ENCODE peak calls at places on chromosomes 11 and 22, in six cellular contexts. One of them, this sample, is unnamed.

GRCh38 chr11:36352919-36353318 is 56.8 kb downstream of the PRR5L start:
- DNase-seq in astrocyte of the spinal cord: no peak
- DNase-seq in neural crest cell: no peak
- DNase-seq in brain microvascular endothelial cell: no peak
- DNase-seq in IMR-90: no peak
- DNase-seq in cardiac muscle cell: no peak
- DNase-seq in this sample: peak; percentile 45

GRCh38 chr11:40877256-40877655 is 582.2 kb downstream of the LRRC4C start:
- DNase-seq in astrocyte of the spinal cord: no peak
- DNase-seq in neural crest cell: no peak
- DNase-seq in brain microvascular endothelial cell: no peak
- DNase-seq in IMR-90: no peak
- DNase-seq in cardiac muscle cell: no peak
- DNase-seq in this sample: no peak

GRCh38 chr11:131195801-131196517 is 174.5 kb upstream of the NTM start:
- DNase-seq in astrocyte of the spinal cord: peak; percentile 37
- DNase-seq in neural crest cell: no peak
- DNase-seq in brain microvascular endothelial cell: peak; percentile 2
- DNase-seq in IMR-90: peak; percentile 25
- DNase-seq in cardiac muscle cell: peak; percentile 64
- DNase-seq in this sample: no peak

GRCh38 chr22:27124336-27125023 is 467.1 kb downstream of the MIAT start:
- DNase-seq in astrocyte of the spinal cord: no peak
- DNase-seq in neural crest cell: no peak
- DNase-seq in brain microvascular endothelial cell: no peak
- DNase-seq in IMR-90: no peak
- DNase-seq in cardiac muscle cell: no peak
- DNase-seq in this sample: no peak

GRCh38 chr11:17208257-17208999 is 642 bp upstream of the PIK3C2A start:
- DNase-seq in astrocyte of the spinal cord: peak; percentile 79
- DNase-seq in neural crest cell: no peak
- DNase-seq in brain microvascular endothelial cell: peak; percentile 50
- DNase-seq in IMR-90: peak; percentile 59
- DNase-seq in cardiac muscle cell: peak; percentile 68
- DNase-seq in this sample: no peak

GRCh38 chr11:94595061-94595460 is 27.9 kb downstream of the PIWIL4 start:
- DNase-seq in astrocyte of the spinal cord: no peak
- DNase-seq in neural crest cell: no peak
- DNase-seq in brain microvascular endothelial cell: no peak
- DNase-seq in IMR-90: no peak
- DNase-seq in cardiac muscle cell: no peak
- DNase-seq in this sample: no peak

GRCh38 chr22:23754220-23754919 is at the start of gene VPREB3:
- DNase-seq in astrocyte of the spinal cord: no peak
- DNase-seq in neural crest cell: no peak
- DNase-seq in brain microvascular endothelial cell: no peak
- DNase-seq in IMR-90: no peak
- DNase-seq in cardiac muscle cell: no peak
- DNase-seq in this sample: no peak

GRCh38 chr22:29205260-29205597 is 467 bp upstream of the EMID1 start:
- DNase-seq in astrocyte of the spinal cord: no peak
- DNase-seq in neural crest cell: no peak
- DNase-seq in brain microvascular endothelial cell: no peak
- DNase-seq in IMR-90: no peak
- DNase-seq in cardiac muscle cell: no peak
- DNase-seq in this sample: no peak

GRCh38 chr22:19765477-19766234 is 5.1 kb downstream of the TBX1 start:
- DNase-seq in astrocyte of the spinal cord: no peak
- DNase-seq in neural crest cell: no peak
- DNase-seq in brain microvascular endothelial cell: no peak
- DNase-seq in IMR-90: no peak
- DNase-seq in cardiac muscle cell: peak; percentile 29
- DNase-seq in this sample: peak; percentile 26

GRCh38 chr11:130181295-130182272 is 22.0 kb downstream of the ST14 start:
- DNase-seq in astrocyte of the spinal cord: peak; percentile 20
- DNase-seq in neural crest cell: no peak
- DNase-seq in brain microvascular endothelial cell: peak; percentile 67
- DNase-seq in IMR-90: peak; percentile 83
- DNase-seq in cardiac muscle cell: peak; percentile 67
- DNase-seq in this sample: no peak

GRCh38 chr11:66891849-66892660 is 35.2 kb downstream of the LRFN4 start:
- DNase-seq in astrocyte of the spinal cord: peak; percentile 94
- DNase-seq in neural crest cell: no peak
- DNase-seq in brain microvascular endothelial cell: peak; percentile 96
- DNase-seq in IMR-90: peak; percentile 99
- DNase-seq in cardiac muscle cell: peak; percentile 85
- DNase-seq in this sample: no peak

GRCh38 chr11:67351275-67352005 is 1.9 kb downstream of the POLD4 start:
- DNase-seq in astrocyte of the spinal cord: peak; percentile 78
- DNase-seq in neural crest cell: peak; percentile 44
- DNase-seq in brain microvascular endothelial cell: no peak
- DNase-seq in IMR-90: peak; percentile 80
- DNase-seq in cardiac muscle cell: peak; percentile 86
- DNase-seq in this sample: peak; percentile 67

GRCh38 chr11:17414317-17414737 is 25.9 kb upstream of the KCNJ11 start:
- DNase-seq in astrocyte of the spinal cord: no peak
- DNase-seq in neural crest cell: no peak
- DNase-seq in brain microvascular endothelial cell: no peak
- DNase-seq in IMR-90: no peak
- DNase-seq in cardiac muscle cell: no peak
- DNase-seq in this sample: no peak

GRCh38 chr22:21796863-21797262 is 61.3 kb upstream of the YPEL1 start:
- DNase-seq in astrocyte of the spinal cord: no peak
- DNase-seq in neural crest cell: no peak
- DNase-seq in brain microvascular endothelial cell: no peak
- DNase-seq in IMR-90: no peak
- DNase-seq in cardiac muscle cell: no peak
- DNase-seq in this sample: no peak

GRCh38 chr11:2562181-2562581 is 117.4 kb downstream of the KCNQ1 start:
- DNase-seq in astrocyte of the spinal cord: no peak
- DNase-seq in neural crest cell: peak; percentile 66
- DNase-seq in brain microvascular endothelial cell: no peak
- DNase-seq in IMR-90: no peak
- DNase-seq in cardiac muscle cell: no peak
- DNase-seq in this sample: no peak

GRCh38 chr11:48103621-48104561 is 112.7 kb upstream of the OR4B1 start:
- DNase-seq in astrocyte of the spinal cord: no peak
- DNase-seq in neural crest cell: no peak
- DNase-seq in brain microvascular endothelial cell: no peak
- DNase-seq in IMR-90: peak; percentile 13
- DNase-seq in cardiac muscle cell: peak; percentile 55
- DNase-seq in this sample: no peak

GRCh38 chr11:70584786-70585545 is 186.6 kb downstream of the CTTN start:
- DNase-seq in astrocyte of the spinal cord: no peak
- DNase-seq in neural crest cell: no peak
- DNase-seq in brain microvascular endothelial cell: no peak
- DNase-seq in IMR-90: no peak
- DNase-seq in cardiac muscle cell: no peak
- DNase-seq in this sample: no peak

GRCh38 chr22:22705328-22706100 is 61.1 kb downstream of the GGTLC2 start:
- DNase-seq in astrocyte of the spinal cord: no peak
- DNase-seq in neural crest cell: no peak
- DNase-seq in brain microvascular endothelial cell: no peak
- DNase-seq in IMR-90: no peak
- DNase-seq in cardiac muscle cell: no peak
- DNase-seq in this sample: no peak

GRCh38 chr22:48492371-48493320 is 1335.0 kb downstream of the BRD1 start:
- DNase-seq in astrocyte of the spinal cord: peak; percentile 67
- DNase-seq in neural crest cell: peak; percentile 49
- DNase-seq in brain microvascular endothelial cell: peak; percentile 79
- DNase-seq in IMR-90: peak; percentile 57
- DNase-seq in cardiac muscle cell: peak; percentile 78
- DNase-seq in this sample: peak; percentile 39

GRCh38 chr22:48444320-48445112 is 1383.2 kb downstream of the BRD1 start:
- DNase-seq in astrocyte of the spinal cord: no peak
- DNase-seq in neural crest cell: no peak
- DNase-seq in brain microvascular endothelial cell: no peak
- DNase-seq in IMR-90: no peak
- DNase-seq in cardiac muscle cell: no peak
- DNase-seq in this sample: no peak

GRCh38 chr11:69540118-69541000 is 58.9 kb downstream of the LINC01488 start:
- DNase-seq in astrocyte of the spinal cord: no peak
- DNase-seq in neural crest cell: no peak
- DNase-seq in brain microvascular endothelial cell: no peak
- DNase-seq in IMR-90: no peak
- DNase-seq in cardiac muscle cell: no peak
- DNase-seq in this sample: no peak

GRCh38 chr22:28955817-28956216 is 72.4 kb downstream of the ZNRF3 start:
- DNase-seq in astrocyte of the spinal cord: no peak
- DNase-seq in neural crest cell: no peak
- DNase-seq in brain microvascular endothelial cell: no peak
- DNase-seq in IMR-90: no peak
- DNase-seq in cardiac muscle cell: no peak
- DNase-seq in this sample: peak; percentile 80

GRCh38 chr11:23509023-23509422 is 648.7 kb upstream of the CCDC179 start:
- DNase-seq in astrocyte of the spinal cord: peak; percentile 68
- DNase-seq in neural crest cell: no peak
- DNase-seq in brain microvascular endothelial cell: peak; percentile 48
- DNase-seq in IMR-90: peak; percentile 88
- DNase-seq in cardiac muscle cell: peak; percentile 3
- DNase-seq in this sample: no peak

GRCh38 chr11:118997627-118998387 is at the start of gene CENATAC:
- DNase-seq in astrocyte of the spinal cord: peak; percentile 86
- DNase-seq in neural crest cell: peak; percentile 96
- DNase-seq in brain microvascular endothelial cell: peak; percentile 80
- DNase-seq in IMR-90: peak; percentile 80
- DNase-seq in cardiac muscle cell: peak; percentile 87
- DNase-seq in this sample: peak; percentile 91
- TF ChIP-seq CTCF in astrocyte of the spinal cord: no peak
- TF ChIP-seq CTCF in neural crest cell: no peak
- TF ChIP-seq CTCF in brain microvascular endothelial cell: no peak
- TF ChIP-seq CTCF in IMR-90: peak; percentile 1
- TF ChIP-seq CTCF in cardiac muscle cell: no peak
- TF ChIP-seq CTCF in this sample: no peak

GRCh38 chr11:46562527-46562926 is 31.3 kb downstream of the AMBRA1 start:
- DNase-seq in astrocyte of the spinal cord: no peak
- DNase-seq in neural crest cell: no peak
- DNase-seq in brain microvascular endothelial cell: no peak
- DNase-seq in IMR-90: no peak
- DNase-seq in cardiac muscle cell: no peak
- DNase-seq in this sample: no peak
- TF ChIP-seq CTCF in astrocyte of the spinal cord: no peak
- TF ChIP-seq CTCF in neural crest cell: no peak
- TF ChIP-seq CTCF in brain microvascular endothelial cell: no peak
- TF ChIP-seq CTCF in IMR-90: no peak
- TF ChIP-seq CTCF in cardiac muscle cell: no peak
- TF ChIP-seq CTCF in this sample: no peak

GRCh38 chr22:33914699-33915098 is 5.6 kb downstream of the LARGE1 start:
- DNase-seq in astrocyte of the spinal cord: no peak
- DNase-seq in neural crest cell: no peak
- DNase-seq in brain microvascular endothelial cell: no peak
- DNase-seq in IMR-90: no peak
- DNase-seq in cardiac muscle cell: no peak
- DNase-seq in this sample: no peak

GRCh38 chr22:33919591-33920501 is at the start of gene LARGE1:
- DNase-seq in astrocyte of the spinal cord: no peak
- DNase-seq in neural crest cell: peak; percentile 34
- DNase-seq in brain microvascular endothelial cell: no peak
- DNase-seq in IMR-90: peak; percentile 20
- DNase-seq in cardiac muscle cell: peak; percentile 47
- DNase-seq in this sample: no peak

GRCh38 chr22:33920927-33921575 is 775 bp upstream of the LARGE1 start:
- DNase-seq in astrocyte of the spinal cord: peak; percentile 94
- DNase-seq in neural crest cell: peak; percentile 99
- DNase-seq in brain microvascular endothelial cell: peak; percentile 96
- DNase-seq in IMR-90: peak; percentile 94
- DNase-seq in cardiac muscle cell: peak; percentile 98
- DNase-seq in this sample: peak; percentile 78

GRCh38 chr22:33918676-33919590 is 1.3 kb downstream of the LARGE1 start:
- DNase-seq in astrocyte of the spinal cord: no peak
- DNase-seq in neural crest cell: no peak
- DNase-seq in brain microvascular endothelial cell: no peak
- DNase-seq in IMR-90: peak; percentile 45
- DNase-seq in cardiac muscle cell: peak; percentile 20
- DNase-seq in this sample: no peak

GRCh38 chr22:33917744-33918406 is 2.4 kb downstream of the LARGE1 start:
- DNase-seq in astrocyte of the spinal cord: no peak
- DNase-seq in neural crest cell: no peak
- DNase-seq in brain microvascular endothelial cell: no peak
- DNase-seq in IMR-90: peak; percentile 50
- DNase-seq in cardiac muscle cell: no peak
- DNase-seq in this sample: no peak
- TF ChIP-seq CTCF in astrocyte of the spinal cord: peak; percentile 7
- TF ChIP-seq CTCF in neural crest cell: peak; percentile 46
- TF ChIP-seq CTCF in brain microvascular endothelial cell: peak; percentile 57
- TF ChIP-seq CTCF in IMR-90: peak; percentile 51
- TF ChIP-seq CTCF in cardiac muscle cell: no peak
- TF ChIP-seq CTCF in this sample: no peak

GRCh38 chr22:41500303-41500702 is 31.4 kb downstream of the ACO2 start:
- DNase-seq in astrocyte of the spinal cord: no peak
- DNase-seq in neural crest cell: no peak
- DNase-seq in brain microvascular endothelial cell: no peak
- DNase-seq in IMR-90: no peak
- DNase-seq in cardiac muscle cell: no peak
- DNase-seq in this sample: no peak

GRCh38 chr22:41504397-41504796 is 35.5 kb downstream of the ACO2 start:
- DNase-seq in astrocyte of the spinal cord: no peak
- DNase-seq in neural crest cell: no peak
- DNase-seq in brain microvascular endothelial cell: peak; percentile 49
- DNase-seq in IMR-90: no peak
- DNase-seq in cardiac muscle cell: peak; percentile 48
- DNase-seq in this sample: no peak

GRCh38 chr22:41498322-41498721 is 29.4 kb downstream of the ACO2 start:
- DNase-seq in astrocyte of the spinal cord: no peak
- DNase-seq in neural crest cell: no peak
- DNase-seq in brain microvascular endothelial cell: no peak
- DNase-seq in IMR-90: no peak
- DNase-seq in cardiac muscle cell: peak; percentile 26
- DNase-seq in this sample: no peak

GRCh38 chr22:41499624-41500280 is 30.8 kb downstream of the ACO2 start:
- DNase-seq in astrocyte of the spinal cord: no peak
- DNase-seq in neural crest cell: no peak
- DNase-seq in brain microvascular endothelial cell: no peak
- DNase-seq in IMR-90: no peak
- DNase-seq in cardiac muscle cell: no peak
- DNase-seq in this sample: no peak

GRCh38 chr22:41501209-41501608 is 32.3 kb downstream of the ACO2 start:
- DNase-seq in astrocyte of the spinal cord: no peak
- DNase-seq in neural crest cell: no peak
- DNase-seq in brain microvascular endothelial cell: no peak
- DNase-seq in IMR-90: no peak
- DNase-seq in cardiac muscle cell: no peak
- DNase-seq in this sample: no peak
- TF ChIP-seq CTCF in astrocyte of the spinal cord: peak; percentile 40
- TF ChIP-seq CTCF in neural crest cell: peak; percentile 23
- TF ChIP-seq CTCF in brain microvascular endothelial cell: peak; percentile 48
- TF ChIP-seq CTCF in IMR-90: peak; percentile 16
- TF ChIP-seq CTCF in cardiac muscle cell: peak; percentile 10
- TF ChIP-seq CTCF in this sample: no peak

DNA sequence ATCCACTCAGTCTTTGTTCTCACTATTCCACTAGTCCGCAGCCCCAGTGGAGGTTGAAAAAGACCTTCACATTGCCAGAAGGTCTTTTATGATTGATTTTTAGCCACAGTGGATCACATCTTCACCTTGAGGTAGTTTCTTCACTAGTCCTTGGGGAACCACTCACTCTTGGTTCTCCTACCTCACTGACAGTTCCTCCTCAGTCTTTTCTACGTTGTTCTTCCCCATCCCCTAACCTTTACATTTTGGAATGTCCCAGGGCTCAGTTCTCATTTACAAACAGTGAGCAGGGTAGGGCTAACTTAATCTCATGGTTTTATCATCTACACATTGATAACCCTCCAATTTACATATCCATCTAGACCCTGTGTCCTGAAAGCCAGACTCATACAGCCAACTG is 316.4 kb upstream of the SORL1-AS1 start:
- DNase-seq in astrocyte of the spinal cord: no peak
- DNase-seq in neural crest cell: no peak
- DNase-seq in brain microvascular endothelial cell: no peak
- DNase-seq in IMR-90: no peak
- DNase-seq in cardiac muscle cell: no peak
- DNase-seq in this sample: no peak
- TF ChIP-seq CTCF in astrocyte of the spinal cord: no peak
- TF ChIP-seq CTCF in neural crest cell: no peak
- TF ChIP-seq CTCF in brain microvascular endothelial cell: no peak
- TF ChIP-seq CTCF in IMR-90: no peak
- TF ChIP-seq CTCF in cardiac muscle cell: no peak
- TF ChIP-seq CTCF in this sample: no peak